ENCODE peak calls at places on chromosomes 13 and 19, in nine cellular contexts. A is NB4, N is AG04450, F is cardiac muscle cell, R is heart right ventricle, U is dorsolateral prefrontal cortex, C is fibroblast of pulmonary artery, O is foreskin fibroblast, T is WTC11. Q is an unnamed sample.
A peak's percentile ranks its signal among the peaks of the same experiment; 100 is the strongest.

GRCh38 chr13:34247596-34247995 is 429.6 kb downstream of the RFC3 start:
- DNase-seq in A (no peak), N (no peak), F (no peak), R (no peak), U (no peak), C (no peak), O (no peak), T (no peak), Q (no peak)

GRCh38 chr19:18809149-18809978 is 18.3 kb upstream of the COMP start:
- DNase-seq in A (peak; percentile 77), N (peak; percentile 38), F (no peak), R (no peak), U (no peak), C (peak; percentile 92), O (peak; percentile 82), T (no peak), Q (no peak)

GRCh38 chr13:31349156-31349555 is 149.4 kb downstream of the B3GLCT start:
- DNase-seq in A (no peak), N (no peak), F (no peak), R (no peak), U (no peak), C (no peak), O (no peak), T (no peak), Q (no peak)

GRCh38 chr13:40433577-40433976 is 232.9 kb downstream of the FOXO1 start:
- DNase-seq in A (peak; percentile 56), N (no peak), F (no peak), R (no peak), U (no peak), C (no peak), O (no peak), T (no peak), Q (no peak)

GRCh38 chr13:47813683-47814082 is 187.4 kb downstream of the SUCLA2 start:
- DNase-seq in A (no peak), N (no peak), F (no peak), R (no peak), U (no peak), C (no peak), O (no peak), T (no peak), Q (no peak)

GRCh38 chr13:112855859-112856258 is 113.2 kb upstream of the MCF2L start:
- DNase-seq in A (no peak), N (no peak), F (no peak), R (no peak), U (no peak), C (no peak), O (no peak), T (no peak), Q (no peak)

GRCh38 chr19:39422020-39422419 is 9.6 kb downstream of the PLEKHG2 start:
- DNase-seq in A (no peak), N (no peak), F (no peak), R (no peak), U (no peak), C (no peak), O (no peak), T (no peak), Q (no peak)

GRCh38 chr19:43779147-43779819 is 1.5 kb downstream of the KCNN4 start:
- DNase-seq in A (peak; percentile 42), N (no peak), F (no peak), R (no peak), U (no peak), C (no peak), O (no peak), T (no peak), Q (no peak)

GRCh38 chr19:27891411-27891810 is 1321.5 kb downstream of the UQCRFS1 start:
- DNase-seq in A (no peak), N (no peak), F (no peak), R (no peak), U (no peak), C (no peak), O (no peak), T (no peak), Q (no peak)

GRCh38 chr13:68304287-68304893 is 1074.3 kb upstream of the PCDH9 start:
- DNase-seq in A (peak; percentile 39), N (no peak), F (peak; percentile 51), R (no peak), U (no peak), C (peak; percentile 19), O (no peak), T (no peak), Q (no peak)

GRCh38 chr19:10189631-10190425 is 4.9 kb downstream of the DNMT1 start:
- DNase-seq in A (peak; percentile 68), N (no peak), F (no peak), R (no peak), U (no peak), C (no peak), O (no peak), T (no peak), Q (no peak)

DNA sequence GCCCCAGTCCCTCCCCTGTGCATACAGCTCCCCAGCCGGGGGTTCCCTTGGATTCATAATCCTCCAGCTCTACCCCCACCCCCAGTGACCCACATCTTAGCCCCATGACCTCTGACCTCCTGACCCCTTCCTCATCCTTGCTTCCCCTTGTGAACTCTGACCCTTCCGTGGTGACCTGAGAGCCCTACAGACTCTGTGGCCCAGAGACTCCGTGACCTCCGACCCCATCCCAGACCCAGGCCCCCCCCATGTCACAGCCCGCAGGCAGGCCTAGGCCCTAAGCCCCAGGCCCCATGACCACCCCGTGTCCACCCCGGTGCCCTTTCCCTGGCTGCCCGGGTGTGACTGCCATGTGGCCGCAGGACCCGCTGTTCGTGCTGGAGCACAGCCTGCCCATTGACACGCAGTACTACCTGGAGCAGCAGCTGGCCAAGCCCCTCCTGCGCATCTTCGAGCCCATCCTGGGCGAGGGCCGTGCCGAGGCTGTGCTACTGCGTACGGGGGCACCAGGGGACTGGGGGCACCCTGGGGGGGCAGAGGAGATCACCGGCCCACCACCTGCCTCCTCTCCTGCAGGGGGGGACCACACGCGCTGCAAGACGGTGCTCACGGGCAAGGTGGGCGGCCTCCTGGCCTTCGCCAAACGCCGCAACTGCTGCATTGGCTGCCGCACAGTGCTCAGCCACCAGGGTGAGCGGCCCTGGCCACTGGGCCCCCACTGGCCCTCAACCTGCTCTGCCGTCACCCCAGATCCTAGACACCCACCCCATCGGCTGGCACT is 2.5 kb upstream of the SPIB start:
- DNase-seq in A (no peak), N (no peak), F (no peak), R (no peak), U (no peak), C (no peak), O (no peak), T (no peak), Q (no peak)
- TF ChIP-seq CTCF in A (no peak), N (no peak), F (no peak), R (no peak), U (no peak), C (no peak), O (no peak), T (no peak), Q (no peak)

DNA sequence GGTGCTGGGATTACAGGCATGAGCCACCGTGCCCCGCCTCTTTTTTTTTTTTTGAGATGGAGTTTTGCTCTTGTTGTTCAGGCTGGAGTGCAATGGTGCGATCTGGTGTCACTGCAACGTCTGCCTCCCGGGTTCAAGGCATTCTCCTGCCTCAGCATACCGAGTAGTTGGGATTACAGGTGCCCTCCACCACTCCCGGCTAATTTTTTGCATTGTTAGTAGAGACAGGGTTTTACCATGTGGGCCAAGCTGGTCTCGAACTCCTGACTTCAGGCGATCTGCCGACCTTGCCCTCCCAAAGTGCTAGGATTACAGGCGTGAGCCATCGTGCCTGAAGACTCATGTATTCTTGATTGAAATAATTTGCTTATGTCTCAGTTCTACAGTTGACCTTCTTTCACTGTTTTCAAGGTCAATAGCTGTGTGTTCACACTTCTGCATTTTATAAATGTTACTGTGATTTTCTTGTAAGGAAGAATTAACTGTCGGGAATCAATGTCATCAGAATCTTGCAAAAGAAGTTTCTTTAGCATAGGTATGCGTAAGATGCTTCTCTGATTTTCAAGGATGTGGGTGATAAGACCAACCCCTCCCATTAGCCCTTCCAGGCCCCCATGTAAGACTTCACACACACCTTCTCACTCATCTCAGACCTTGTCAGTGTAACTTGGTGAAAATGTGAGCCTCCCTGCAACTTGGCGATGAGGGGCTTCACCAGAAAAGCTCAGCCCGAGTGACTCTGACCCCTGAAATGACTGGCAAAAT is 12.7 kb upstream of the ZNF701 start:
- DNase-seq in A (no peak), N (no peak), F (no peak), R (no peak), U (no peak), C (no peak), O (no peak), T (no peak), Q (no peak)
- TF ChIP-seq CTCF in A (no peak), N (no peak), F (no peak), R (no peak), U (no peak), C (no peak), O (no peak), T (no peak), Q (no peak)

GRCh38 chr19:11887618-11888531 is at the start of gene ZNF69:
- DNase-seq in A (no peak), N (no peak), F (peak; percentile 94), R (peak; percentile 91), U (peak; percentile 81), C (peak; percentile 62), O (peak; percentile 60), T (peak; percentile 98), Q (peak; percentile 92)
- TF ChIP-seq CTCF in A (no peak), N (peak; percentile 9), F (peak; percentile 15), R (peak; percentile 51), U (peak; percentile 24), C (peak; percentile 12), O (no peak), T (no peak), Q (peak; percentile 48)

GRCh38 chr19:3333020-3333583 is 33.3 kb upstream of the NFIC start:
- DNase-seq in A (no peak), N (no peak), F (no peak), R (no peak), U (no peak), C (no peak), O (no peak), T (no peak), Q (no peak)
- TF ChIP-seq CTCF in A (no peak), N (no peak), F (no peak), R (no peak), U (no peak), C (no peak), O (no peak), T (no peak), Q (no peak)

DNA sequence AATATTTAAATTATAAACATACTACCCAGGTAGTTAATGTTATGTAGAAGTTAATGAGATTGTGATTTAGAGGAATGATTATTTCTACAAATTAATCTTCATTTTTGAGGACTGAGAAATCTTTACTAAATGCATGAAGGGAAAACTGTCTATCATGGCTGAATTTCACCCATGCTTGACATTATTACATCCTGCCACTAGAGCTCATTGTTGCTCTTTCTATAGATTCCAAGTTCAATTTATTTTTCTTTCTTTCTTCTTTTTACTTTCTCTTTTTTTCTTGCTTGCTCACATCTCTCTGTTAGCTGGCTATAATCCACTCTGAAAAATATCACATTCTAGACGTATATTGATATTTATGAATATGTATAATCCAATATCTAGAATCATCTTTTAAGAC is 505.0 kb upstream of the KLHL1 start:
- DNase-seq in A (peak; percentile 5), N (no peak), F (peak; percentile 12), R (no peak), U (no peak), C (peak; percentile 4), O (no peak), T (no peak), Q (no peak)
- TF ChIP-seq CTCF in A (peak; percentile 6), N (no peak), F (no peak), R (no peak), U (no peak), C (no peak), O (no peak), T (no peak), Q (peak; percentile 62)

GRCh38 chr19:35911173-35911572 is 3.1 kb upstream of the TYROBP start:
- DNase-seq in A (peak; percentile 44), N (no peak), F (no peak), R (no peak), U (no peak), C (no peak), O (no peak), T (peak; percentile 54), Q (no peak)
- TF ChIP-seq CTCF in A (no peak), N (no peak), F (no peak), R (no peak), U (no peak), C (no peak), O (no peak), T (peak; percentile 14), Q (no peak)